ENCODE peak calls at places on chromosome 13, in nine cellular contexts. S, M, X, W, Z, R, O, P and H are unnamed samples.

GRCh38 chr13:64234255-64234654 is 2818.6 kb upstream of the PCDH20 start:
- DNase-seq in S (peak; percentile 13), M (no peak), X (peak; percentile 1), W (no peak), Z (no peak), R (no peak), O (no peak), P (no peak), H (no peak)

GRCh38 chr13:43986395-43986794 is 106.7 kb downstream of the LACC1 start:
- DNase-seq in S (peak; percentile 11), M (no peak), X (no peak), W (no peak), Z (no peak), R (no peak), O (no peak), P (no peak), H (no peak)

GRCh38 chr13:108345016-108345415 is 75.5 kb downstream of the TNFSF13B start:
- DNase-seq in S (no peak), M (peak; percentile 29), X (no peak), W (peak; percentile 67), Z (no peak), R (no peak), O (peak; percentile 8), P (no peak), H (no peak)

GRCh38 chr13:25802579-25802978 is 249.2 kb downstream of the SHISA2 start:
- DNase-seq in S (no peak), M (no peak), X (no peak), W (no peak), Z (no peak), R (no peak), O (no peak), P (no peak), H (no peak)

GRCh38 chr13:114128624-114129522 is 3.5 kb downstream of the RASA3 start:
- DNase-seq in S (peak; percentile 90), M (no peak), X (peak; percentile 60), W (no peak), Z (no peak), R (peak; percentile 92), O (no peak), P (peak; percentile 77), H (peak; percentile 89)

GRCh38 chr13:35723820-35724219 is 247.3 kb upstream of the MAB21L1 start:
- DNase-seq in S (no peak), M (no peak), X (no peak), W (peak; percentile 34), Z (no peak), R (no peak), O (no peak), P (no peak), H (no peak)

GRCh38 chr13:85148009-85148408 is 651.2 kb downstream of the SLITRK6 start:
- DNase-seq in S (peak; percentile 78), M (peak; percentile 24), X (no peak), W (peak; percentile 48), Z (no peak), R (no peak), O (peak; percentile 87), P (no peak), H (no peak)

GRCh38 chr13:29505950-29506349 is 89.5 kb downstream of the SLC7A1 start:
- DNase-seq in S (no peak), M (no peak), X (no peak), W (no peak), Z (no peak), R (no peak), O (no peak), P (no peak), H (no peak)

GRCh38 chr13:92564942-92565341 is 661.7 kb upstream of the GPC6 start:
- DNase-seq in S (no peak), M (no peak), X (no peak), W (no peak), Z (no peak), R (no peak), O (no peak), P (no peak), H (no peak)

GRCh38 chr13:100513987-100514670 is 74.5 kb downstream of the GGACT start:
- DNase-seq in S (no peak), M (no peak), X (no peak), W (peak; percentile 41), Z (no peak), R (no peak), O (no peak), P (no peak), H (no peak)

GRCh38 chr13:23695196-23695595 is 125.0 kb downstream of the TNFRSF19 start:
- DNase-seq in S (no peak), M (peak; percentile 44), X (no peak), W (no peak), Z (no peak), R (no peak), O (no peak), P (no peak), H (no peak)

GRCh38 chr13:21613791-21614190 is 9.8 kb upstream of the MICU2 start:
- DNase-seq in S (peak; percentile 28), M (no peak), X (no peak), W (no peak), Z (no peak), R (no peak), O (no peak), P (no peak), H (no peak)

GRCh38 chr13:97975280-97975850 is 21.9 kb downstream of the IPO5 start:
- DNase-seq in S (no peak), M (no peak), X (no peak), W (no peak), Z (no peak), R (no peak), O (no peak), P (no peak), H (no peak)

GRCh38 chr13:106464076-106464475 is 71.4 kb downstream of the EFNB2 start:
- DNase-seq in S (peak; percentile 63), M (no peak), X (no peak), W (no peak), Z (no peak), R (no peak), O (no peak), P (no peak), H (no peak)

GRCh38 chr13:69324109-69324886 is 783.3 kb upstream of the ATXN8OS start:
- DNase-seq in S (peak; percentile 36), M (peak; percentile 32), X (no peak), W (no peak), Z (no peak), R (no peak), O (peak; percentile 29), P (no peak), H (no peak)

GRCh38 chr13:37406031-37406430 is 192.5 kb downstream of the POSTN start:
- DNase-seq in S (no peak), M (no peak), X (no peak), W (no peak), Z (no peak), R (no peak), O (no peak), P (no peak), H (no peak)

GRCh38 chr13:98761126-98761978 is 8.9 kb upstream of the SLC15A1 start:
- DNase-seq in S (peak; percentile 28), M (no peak), X (no peak), W (no peak), Z (no peak), R (no peak), O (no peak), P (no peak), H (no peak)

GRCh38 chr13:79533781-79534400 is 52.9 kb downstream of the NDFIP2 start:
- DNase-seq in S (no peak), M (no peak), X (no peak), W (no peak), Z (no peak), R (no peak), O (no peak), P (no peak), H (no peak)

GRCh38 chr13:53238241-53238640 is 209.6 kb downstream of the OLFM4 start:
- DNase-seq in S (peak; percentile 1), M (peak; percentile 10), X (no peak), W (peak; percentile 80), Z (no peak), R (no peak), O (peak; percentile 54), P (no peak), H (no peak)

GRCh38 chr13:44322928-44323327 is 50.7 kb upstream of the SERP2 start:
- DNase-seq in S (no peak), M (no peak), X (no peak), W (no peak), Z (no peak), R (no peak), O (no peak), P (no peak), H (no peak)

GRCh38 chr13:53064721-53065120 is 36.1 kb downstream of the OLFM4 start:
- DNase-seq in S (no peak), M (no peak), X (no peak), W (no peak), Z (peak; percentile 72), R (no peak), O (no peak), P (no peak), H (no peak)

GRCh38 chr13:75704194-75704941 is 68.2 kb downstream of the LMO7 start:
- DNase-seq in S (peak; percentile 76), M (no peak), X (no peak), W (no peak), Z (no peak), R (no peak), O (no peak), P (no peak), H (no peak)

GRCh38 chr13:95288899-95289500 is 12.3 kb downstream of the ABCC4 start:
- DNase-seq in S (peak; percentile 73), M (no peak), X (no peak), W (no peak), Z (no peak), R (no peak), O (no peak), P (no peak), H (no peak)

GRCh38 chr13:100611678-100612492 is 23.3 kb upstream of the GGACT start:
- DNase-seq in S (peak; percentile 90), M (no peak), X (no peak), W (no peak), Z (peak; percentile 11), R (no peak), O (no peak), P (no peak), H (no peak)

GRCh38 chr13:100196380-100196779 is 107.5 kb downstream of the PCCA start:
- DNase-seq in S (no peak), M (no peak), X (no peak), W (no peak), Z (no peak), R (no peak), O (no peak), P (no peak), H (no peak)

GRCh38 chr13:95603887-95604533 is 40.5 kb downstream of the DZIP1 start:
- DNase-seq in S (peak; percentile 86), M (no peak), X (no peak), W (no peak), Z (peak; percentile 74), R (no peak), O (no peak), P (no peak), H (no peak)

GRCh38 chr13:111401151-111401550 is 80.7 kb downstream of the TEX29 start:
- DNase-seq in S (no peak), M (no peak), X (no peak), W (no peak), Z (no peak), R (no peak), O (no peak), P (no peak), H (no peak)

GRCh38 chr13:37869506-37869755 is 141 bp downstream of the TRPC4 start:
- DNase-seq in S (peak; percentile 53), M (peak; percentile 70), X (peak; percentile 1), W (peak; percentile 78), Z (no peak), R (no peak), O (no peak), P (no peak), H (no peak)

GRCh38 chr13:74825170-74825948 is 656.6 kb downstream of the TBC1D4 start:
- DNase-seq in S (peak; percentile 7), M (peak; percentile 2), X (peak; percentile 5), W (no peak), Z (no peak), R (no peak), O (peak; percentile 79), P (no peak), H (no peak)

GRCh38 chr13:100434010-100434763 is 154.4 kb downstream of the GGACT start:
- DNase-seq in S (peak; percentile 47), M (no peak), X (peak; percentile 26), W (no peak), Z (no peak), R (no peak), O (no peak), P (no peak), H (no peak)